ENCODE peak calls at places on chromosomes 3 and 15, in seven cellular contexts. M is BJ, E is RWPE1, K is left ventricle myocardium inferior, L is nephron progenitor cell, Z is Peyer's patch, Q is HepG2. U is an unnamed sample.

GRCh38 chr3:31077021-31077601 is 182.7 kb upstream of the GADL1 start:
- DNase-seq in M (peak), E (peak), K (no peak), L (no peak), Z (no peak), Q (peak), U (no peak)

GRCh38 chr3:107413264-107413663 is 36.0 kb downstream of the CCDC54 start:
- DNase-seq in M (no peak), E (no peak), K (no peak), L (no peak), Z (no peak), Q (no peak), U (no peak)

GRCh38 chr15:91946914-91947313 is 93.4 kb downstream of the SLCO3A1 start:
- DNase-seq in M (no peak), E (no peak), K (no peak), L (no peak), Z (no peak), Q (no peak), U (peak)

GRCh38 chr3:25080461-25080860 is 347.6 kb upstream of the RARB start:
- DNase-seq in M (no peak), E (no peak), K (no peak), L (no peak), Z (no peak), Q (no peak), U (no peak)

GRCh38 chr3:183475019-183475418 is 46.6 kb upstream of the MCF2L2 start:
- DNase-seq in M (no peak), E (no peak), K (no peak), L (no peak), Z (no peak), Q (no peak), U (no peak)

GRCh38 chr3:49807427-49808114 is 4.5 kb downstream of the INKA1 start:
- DNase-seq in M (no peak), E (no peak), K (no peak), L (peak), Z (no peak), Q (no peak), U (peak)

GRCh38 chr15:42691308-42691707 is 45.6 kb downstream of the CDAN1 start:
- DNase-seq in M (no peak), E (no peak), K (no peak), L (no peak), Z (no peak), Q (no peak), U (no peak)

GRCh38 chr15:73110246-73110645 is 58.0 kb downstream of the NEO1 start:
- DNase-seq in M (no peak), E (no peak), K (no peak), L (no peak), Z (no peak), Q (no peak), U (no peak)

GRCh38 chr3:8458711-8459110 is 42.9 kb upstream of the LMCD1 start:
- DNase-seq in M (peak), E (no peak), K (no peak), L (no peak), Z (peak), Q (no peak), U (no peak)

GRCh38 chr3:65732060-65732933 is 306.4 kb downstream of the MAGI1 start:
- DNase-seq in M (peak), E (peak), K (no peak), L (peak), Z (no peak), Q (peak), U (peak)

GRCh38 chr3:177229791-177230190 is 32.5 kb upstream of the TBL1XR1 start:
- DNase-seq in M (no peak), E (no peak), K (no peak), L (no peak), Z (no peak), Q (peak), U (no peak)

GRCh38 chr3:173932624-173933023 is 535.1 kb downstream of the NLGN1 start:
- DNase-seq in M (peak), E (no peak), K (no peak), L (no peak), Z (no peak), Q (no peak), U (no peak)

GRCh38 chr15:59819047-59819446 is 129.9 kb upstream of the BNIP2 start:
- DNase-seq in M (no peak), E (no peak), K (no peak), L (no peak), Z (no peak), Q (no peak), U (no peak)

GRCh38 chr3:150248116-150248864 is 159.8 kb upstream of the TSC22D2 start:
- DNase-seq in M (peak), E (no peak), K (no peak), L (no peak), Z (no peak), Q (no peak), U (no peak)

GRCh38 chr15:72285927-72286516 is 13.7 kb upstream of the PARP6 start:
- DNase-seq in M (no peak), E (peak), K (peak), L (peak), Z (peak), Q (peak), U (peak)

GRCh38 chr3:105793040-105793439 is 75.8 kb downstream of the CBLB start:
- DNase-seq in M (no peak), E (no peak), K (no peak), L (no peak), Z (no peak), Q (no peak), U (no peak)

GRCh38 chr15:75170711-75171341 is 30.9 kb upstream of the C15orf39 start:
- DNase-seq in M (no peak), E (peak), K (peak), L (no peak), Z (peak), Q (no peak), U (no peak)

GRCh38 chr3:130849111-130849552 is 44.8 kb upstream of the ATP2C1 start:
- DNase-seq in M (no peak), E (no peak), K (peak), L (no peak), Z (peak), Q (no peak), U (no peak)

GRCh38 chr15:69346112-69346511 is 47.4 kb downstream of the PAQR5 start:
- DNase-seq in M (no peak), E (no peak), K (no peak), L (no peak), Z (no peak), Q (no peak), U (no peak)

GRCh38 chr3:58666683-58667082 is at the start of gene FAM3D:
- DNase-seq in M (no peak), E (no peak), K (no peak), L (no peak), Z (peak), Q (no peak), U (no peak)

GRCh38 chr3:55441499-55441898 is 45.6 kb downstream of the WNT5A start:
- DNase-seq in M (no peak), E (no peak), K (no peak), L (no peak), Z (no peak), Q (no peak), U (no peak)

GRCh38 chr3:145812396-145812795 is 348.6 kb downstream of the PLOD2 start:
- DNase-seq in M (no peak), E (no peak), K (no peak), L (no peak), Z (no peak), Q (no peak), U (no peak)

DNA sequence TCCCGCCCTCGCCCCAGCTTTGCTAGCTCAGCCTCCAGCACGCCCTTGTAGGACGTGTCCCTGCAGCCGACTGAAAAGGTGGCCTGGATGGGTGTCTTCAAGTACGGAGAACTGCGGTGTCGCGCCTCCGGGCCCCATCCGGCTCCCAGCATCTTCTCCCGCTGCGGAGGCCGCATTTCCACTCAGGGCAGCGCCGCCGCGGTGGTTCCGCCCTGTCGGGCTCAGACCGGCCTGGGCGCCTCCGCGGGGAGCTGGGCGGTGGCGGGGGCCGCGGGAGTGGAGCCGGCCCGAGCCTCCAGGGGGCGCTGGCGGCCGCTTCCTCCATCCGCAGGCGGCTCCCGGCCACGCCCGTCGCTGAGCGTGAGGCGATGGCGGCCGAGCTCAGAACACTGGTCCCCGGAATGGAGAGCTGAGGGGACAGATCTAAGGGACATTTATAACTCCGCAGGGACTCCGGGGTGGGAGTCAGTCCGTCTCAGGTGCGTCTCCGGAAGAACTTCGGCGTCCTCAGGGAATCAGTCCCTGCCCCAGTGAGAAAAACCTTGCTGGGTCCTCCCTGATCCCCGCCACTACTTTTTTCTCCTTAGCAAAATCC is 13.6 kb upstream of the SMCO1 start:
- DNase-seq in M (no peak), E (peak), K (peak), L (peak), Z (peak), Q (no peak), U (peak)
- TF ChIP-seq CTCF in M (peak), E (peak), K (peak), L (peak), Z (peak), Q (peak), U (peak)

GRCh38 chr3:188320757-188321156 is 166.8 kb downstream of the LPP start:
- DNase-seq in M (no peak), E (no peak), K (no peak), L (no peak), Z (no peak), Q (no peak), U (no peak)
- TF ChIP-seq CTCF in M (peak), E (no peak), K (no peak), L (no peak), Z (no peak), Q (no peak), U (no peak)

GRCh38 chr3:194284351-194284750 is 66.8 kb downstream of the CPN2 start:
- DNase-seq in M (no peak), E (no peak), K (no peak), L (no peak), Z (no peak), Q (no peak), U (no peak)

GRCh38 chr3:194286747-194287146 is 64.4 kb downstream of the CPN2 start:
- DNase-seq in M (no peak), E (no peak), K (no peak), L (no peak), Z (no peak), Q (no peak), U (no peak)

GRCh38 chr3:194283218-194284006 is 67.7 kb downstream of the CPN2 start:
- DNase-seq in M (no peak), E (no peak), K (no peak), L (no peak), Z (no peak), Q (no peak), U (no peak)

GRCh38 chr3:194285859-194286197 is 65.3 kb downstream of the CPN2 start:
- DNase-seq in M (no peak), E (no peak), K (no peak), L (no peak), Z (no peak), Q (no peak), U (no peak)

GRCh38 chr3:194285024-194285858 is 65.9 kb downstream of the CPN2 start:
- DNase-seq in M (no peak), E (peak), K (no peak), L (no peak), Z (no peak), Q (no peak), U (no peak)
- TF ChIP-seq CTCF in M (no peak), E (no peak), K (no peak), L (no peak), Z (no peak), Q (no peak), U (no peak)

GRCh38 chr3:63370094-63370493 is 92.0 kb downstream of the SYNPR start:
- DNase-seq in M (no peak), E (no peak), K (no peak), L (no peak), Z (no peak), Q (no peak), U (no peak)

GRCh38 chr3:63364495-63364894 is 86.4 kb downstream of the SYNPR start:
- DNase-seq in M (no peak), E (peak), K (no peak), L (peak), Z (no peak), Q (no peak), U (no peak)

GRCh38 chr3:63364909-63365308 is 86.8 kb downstream of the SYNPR start:
- DNase-seq in M (no peak), E (no peak), K (no peak), L (peak), Z (no peak), Q (no peak), U (peak)
- TF ChIP-seq CTCF in M (no peak), E (no peak), K (peak), L (peak), Z (no peak), Q (peak), U (peak)

DNA sequence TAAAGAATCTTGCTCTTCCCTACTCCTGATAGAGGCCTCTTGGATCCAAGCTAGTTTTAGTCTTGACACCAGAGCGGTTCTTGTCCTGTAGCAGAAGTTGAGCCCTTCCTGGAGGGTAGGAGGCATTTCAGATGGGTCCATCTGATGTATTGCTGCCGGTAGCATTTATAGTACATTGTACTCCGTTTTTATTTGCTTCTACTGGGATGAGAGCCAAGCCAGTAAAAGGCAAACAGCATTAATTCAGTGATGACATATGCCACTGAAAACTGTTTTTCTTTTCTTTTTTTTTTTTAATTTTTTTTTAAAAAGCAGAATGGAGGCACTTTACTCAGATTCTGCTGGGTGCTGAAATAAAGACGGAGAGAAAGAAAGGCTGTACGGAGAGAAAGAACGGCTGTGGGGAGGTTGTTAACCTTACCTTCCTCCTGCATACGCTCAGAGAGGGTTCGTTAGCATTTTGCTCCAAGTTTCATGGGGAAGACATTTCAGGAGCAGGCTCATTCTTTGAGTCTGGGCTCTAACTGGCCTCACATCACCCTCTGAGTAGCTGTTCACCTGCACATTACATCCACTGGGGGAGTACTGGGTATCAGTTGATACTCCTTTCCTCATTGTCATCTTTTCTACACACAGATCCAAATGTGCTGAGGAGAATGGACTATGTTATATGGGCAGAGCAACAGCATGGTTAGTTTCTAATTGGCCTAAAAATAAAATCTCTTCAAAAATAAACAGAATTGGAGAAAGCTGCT is 161.5 kb downstream of the FEZF2 start:
- DNase-seq in M (no peak), E (peak), K (no peak), L (no peak), Z (no peak), Q (no peak), U (no peak)
- TF ChIP-seq CTCF in M (peak), E (no peak), K (no peak), L (no peak), Z (no peak), Q (no peak), U (no peak)

GRCh38 chr15:46091860-46092450 is 457.1 kb downstream of the SQOR start:
- DNase-seq in M (no peak), E (no peak), K (no peak), L (peak), Z (no peak), Q (peak), U (no peak)
- TF ChIP-seq CTCF in M (peak), E (peak), K (peak), L (peak), Z (no peak), Q (peak), U (peak)

DNA sequence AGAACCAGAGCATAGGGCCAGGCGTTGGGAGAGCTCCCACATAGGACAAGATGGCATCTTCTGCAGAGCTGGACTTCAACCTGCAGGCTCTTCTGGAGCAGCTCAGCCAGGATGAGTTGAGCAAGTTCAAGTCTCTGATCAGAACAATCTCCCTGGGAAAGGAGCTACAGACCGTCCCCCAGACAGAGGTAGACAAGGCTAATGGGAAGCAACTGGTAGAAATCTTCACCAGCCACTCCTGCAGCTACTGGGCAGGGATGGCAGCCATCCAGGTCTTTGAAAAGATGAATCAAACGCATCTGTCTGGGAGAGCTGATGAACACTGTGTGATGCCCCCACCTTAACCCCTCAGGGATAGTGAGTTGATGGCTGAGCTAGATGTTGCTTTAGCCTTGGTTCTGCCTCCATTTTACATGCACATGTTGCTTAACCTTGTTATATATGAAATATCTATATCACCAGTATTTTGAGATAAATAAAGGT is at the start of gene PYDC2:
- DNase-seq in M (no peak), E (no peak), K (no peak), L (no peak), Z (no peak), Q (no peak), U (no peak)
- TF ChIP-seq CTCF in M (no peak), E (no peak), K (no peak), L (no peak), Z (no peak), Q (no peak), U (no peak)

GRCh38 chr3:39099738-39100499 is 7.5 kb downstream of the GORASP1 start:
- DNase-seq in M (no peak), E (no peak), K (no peak), L (no peak), Z (no peak), Q (no peak), U (no peak)

GRCh38 chr3:39099242-39099641 is 8.2 kb downstream of the GORASP1 start:
- DNase-seq in M (no peak), E (no peak), K (no peak), L (no peak), Z (no peak), Q (no peak), U (no peak)

GRCh38 chr3:39100500-39100886 is 6.9 kb downstream of the GORASP1 start:
- DNase-seq in M (no peak), E (no peak), K (no peak), L (no peak), Z (no peak), Q (no peak), U (no peak)

GRCh38 chr3:39102504-39103323 is 4.7 kb downstream of the GORASP1 start:
- DNase-seq in M (no peak), E (no peak), K (no peak), L (no peak), Z (no peak), Q (no peak), U (no peak)

GRCh38 chr3:39101022-39101689 is 6.3 kb downstream of the GORASP1 start:
- DNase-seq in M (no peak), E (peak), K (no peak), L (peak), Z (peak), Q (peak), U (peak)
- TF ChIP-seq CTCF in M (peak), E (peak), K (peak), L (peak), Z (peak), Q (peak), U (peak)

DNA sequence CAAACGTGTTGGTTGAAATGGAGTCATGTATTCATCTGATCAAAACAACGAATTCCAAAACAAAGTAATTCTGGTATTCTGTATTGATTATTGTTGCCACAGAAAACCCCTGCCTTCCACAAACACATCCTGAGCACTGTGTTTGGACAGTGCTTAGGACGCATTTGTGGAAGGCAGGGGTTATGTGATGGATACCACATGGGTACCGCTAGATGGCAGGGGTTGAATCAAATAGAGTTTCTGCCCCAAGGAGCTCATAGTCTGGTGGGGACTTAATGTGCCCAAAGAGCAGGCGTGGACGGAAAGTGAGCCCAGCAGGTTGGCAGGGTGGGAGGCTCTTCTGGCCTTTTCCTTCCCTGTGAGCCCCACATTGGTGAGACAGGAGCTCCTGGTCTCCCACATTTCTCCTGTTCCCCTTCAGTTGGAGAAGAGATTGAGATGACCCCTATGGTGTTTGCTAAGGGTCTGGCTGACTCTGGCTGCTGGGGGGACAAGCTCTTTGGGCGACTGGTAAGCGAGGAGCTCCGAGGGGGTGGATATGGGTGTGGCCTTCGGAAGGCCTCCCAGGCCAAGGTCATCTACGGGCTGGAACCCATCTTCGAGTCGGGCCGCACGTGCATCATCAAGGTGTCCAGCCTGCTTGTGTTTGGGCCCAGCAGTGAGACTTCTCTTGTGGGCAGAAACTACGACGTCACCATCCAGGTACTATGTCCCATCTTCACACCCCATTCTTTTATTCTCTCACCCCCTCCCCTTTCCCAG is 22.1 kb upstream of the SLC28A1 start:
- DNase-seq in M (no peak), E (no peak), K (no peak), L (no peak), Z (no peak), Q (peak), U (no peak)
- TF ChIP-seq CTCF in M (no peak), E (no peak), K (no peak), L (no peak), Z (no peak), Q (peak), U (no peak)